ENCODE peak calls at places on chromosomes 3 and 15, in five cellular contexts. S is fibroblast of mammary gland, C is astrocyte of the spinal cord, U is choroid plexus epithelial cell, F is brain microvascular endothelial cell. Z is an unnamed sample.

GRCh38 chr3:129485681-129486056 is 42.8 kb upstream of the RHO start:
- DNase-seq in S (peak; percentile 100), C (peak; percentile 90), U (peak; percentile 98), F (peak; percentile 77), Z (peak; percentile 99)

GRCh38 chr15:56964182-56964581 is 45.7 kb downstream of the TCF12 start:
- DNase-seq in S (peak; percentile 28), C (peak; percentile 30), U (peak; percentile 75), F (peak; percentile 29), Z (no peak)

GRCh38 chr15:96324900-96325299 is 5.6 kb upstream of the NR2F2 start:
- DNase-seq in S (peak; percentile 25), C (no peak), U (peak; percentile 22), F (no peak), Z (no peak)

GRCh38 chr3:117997201-117998049 is 1037.2 kb downstream of the IGSF11 start:
- DNase-seq in S (peak; percentile 76), C (peak; percentile 85), U (peak; percentile 87), F (peak; percentile 59), Z (peak; percentile 80)

GRCh38 chr3:140205598-140205997 is 270.6 kb downstream of the CLSTN2 start:
- DNase-seq in S (no peak), C (no peak), U (no peak), F (no peak), Z (no peak)

GRCh38 chr15:81016253-81017068 is 15.7 kb downstream of the TLNRD1 start:
- DNase-seq in S (peak; percentile 59), C (no peak), U (peak; percentile 6), F (no peak), Z (peak; percentile 42)

GRCh38 chr3:42056840-42057239 is 34.3 kb upstream of the TRAK1 start:
- DNase-seq in S (no peak), C (no peak), U (no peak), F (no peak), Z (no peak)

GRCh38 chr3:147038456-147038855 is 367.9 kb downstream of the ZIC4 start:
- DNase-seq in S (peak; percentile 25), C (peak; percentile 34), U (peak; percentile 46), F (no peak), Z (peak; percentile 42)

GRCh38 chr3:141052570-141053069 is 1.5 kb downstream of the SPSB4 start:
- DNase-seq in S (no peak), C (no peak), U (no peak), F (no peak), Z (no peak)

GRCh38 chr15:41946970-41947369 is 25.4 kb downstream of the EHD4 start:
- DNase-seq in S (no peak), C (no peak), U (no peak), F (no peak), Z (no peak)

GRCh38 chr3:154324919-154325318 is 632 bp upstream of the DHX36 start:
- DNase-seq in S (peak; percentile 41), C (no peak), U (peak; percentile 62), F (no peak), Z (no peak)
- H3K4me3 ChIP-seq in S (peak overlapping the region; percentile 96), C (peak overlapping the region; percentile 64), U (peak overlapping the region; percentile 88), F (peak overlapping the region; percentile 83), Z (peak overlapping the region; percentile 83)

GRCh38 chr3:149576071-149576564 is 81.7 kb downstream of the WWTR1 start:
- DNase-seq in S (peak; percentile 99), C (peak; percentile 98), U (peak; percentile 90), F (peak; percentile 92), Z (peak; percentile 98)
- TF ChIP-seq CTCF in S (no peak), C (no peak), U (no peak), F (no peak), Z (no peak)

GRCh38 chr3:11717301-11717700 is 73.6 kb upstream of the VGLL4 start:
- DNase-seq in S (no peak), C (peak; percentile 28), U (peak; percentile 35), F (peak; percentile 11), Z (peak; percentile 57)

GRCh38 chr3:11719406-11720219 is 75.9 kb upstream of the VGLL4 start:
- DNase-seq in S (no peak), C (peak; percentile 13), U (peak; percentile 71), F (peak; percentile 12), Z (peak; percentile 48)

GRCh38 chr3:11717768-11718581 is 74.3 kb upstream of the VGLL4 start:
- DNase-seq in S (peak; percentile 40), C (peak; percentile 58), U (peak; percentile 67), F (peak; percentile 35), Z (peak; percentile 69)

GRCh38 chr3:11718582-11719405 is 75.1 kb upstream of the VGLL4 start:
- DNase-seq in S (peak; percentile 58), C (peak; percentile 65), U (peak; percentile 66), F (peak; percentile 49), Z (peak; percentile 57)

GRCh38 chr3:11716576-11717250 is 73.0 kb upstream of the VGLL4 start:
- DNase-seq in S (no peak), C (peak; percentile 7), U (peak; percentile 40), F (no peak), Z (peak; percentile 22)
- H3K4me3 ChIP-seq in S (no peak overlapping the region), C (no peak overlapping the region), U (no peak overlapping the region), F (no peak overlapping the region), Z (no peak overlapping the region)

DNA sequence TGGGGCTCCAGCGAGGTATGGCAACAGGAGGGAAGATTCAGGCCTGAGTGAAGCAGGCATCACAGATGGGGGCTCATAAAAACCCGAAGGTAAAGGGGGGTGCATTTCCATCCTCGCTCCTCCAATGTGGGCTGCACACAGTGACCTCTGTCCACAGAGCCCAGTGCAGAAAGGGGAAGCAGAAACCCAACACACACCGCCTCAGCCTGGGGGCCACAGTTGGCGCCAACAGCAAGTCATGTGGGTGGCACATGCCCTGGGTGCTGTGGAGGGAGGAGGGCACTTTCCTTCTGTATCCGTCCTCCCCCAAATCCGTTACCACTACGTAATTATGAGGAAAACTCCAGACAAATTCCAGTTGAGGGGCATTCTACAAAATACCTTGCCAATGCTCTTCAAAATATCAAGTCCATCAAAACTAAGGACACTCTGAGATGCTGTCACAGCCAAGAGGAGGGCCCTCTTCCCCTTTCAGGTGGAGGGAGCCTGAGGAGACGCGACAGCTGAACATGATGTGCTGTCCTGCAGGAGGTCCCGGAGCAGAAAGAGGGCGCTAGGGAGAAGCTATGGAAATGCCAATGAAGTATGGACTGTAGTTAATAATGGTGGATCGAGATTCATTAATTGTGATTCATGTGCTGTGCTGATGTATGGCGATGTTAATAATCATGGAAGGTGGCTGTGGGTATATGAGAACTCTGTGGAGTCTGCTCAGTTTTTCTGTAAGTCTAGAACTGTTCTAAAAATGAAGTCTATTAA is 16.4 kb downstream of the APBA2 start:
- DNase-seq in S (no peak), C (no peak), U (no peak), F (no peak), Z (no peak)
- TF ChIP-seq CTCF in S (peak; percentile 13), C (no peak), U (peak; percentile 38), F (peak; percentile 55), Z (peak; percentile 9)

GRCh38 chr15:70526221-70526973 is 237.0 kb downstream of the UACA start:
- DNase-seq in S (peak; percentile 87), C (peak; percentile 72), U (peak; percentile 75), F (peak; percentile 89), Z (peak; percentile 48)

GRCh38 chr15:70525551-70525950 is 237.8 kb downstream of the UACA start:
- DNase-seq in S (no peak), C (no peak), U (no peak), F (no peak), Z (no peak)

GRCh38 chr15:70528816-70529215 is 234.5 kb downstream of the UACA start:
- DNase-seq in S (no peak), C (no peak), U (no peak), F (no peak), Z (no peak)

GRCh38 chr15:70528270-70528706 is 235.1 kb downstream of the UACA start:
- DNase-seq in S (no peak), C (peak; percentile 46), U (peak; percentile 79), F (peak; percentile 72), Z (no peak)

DNA sequence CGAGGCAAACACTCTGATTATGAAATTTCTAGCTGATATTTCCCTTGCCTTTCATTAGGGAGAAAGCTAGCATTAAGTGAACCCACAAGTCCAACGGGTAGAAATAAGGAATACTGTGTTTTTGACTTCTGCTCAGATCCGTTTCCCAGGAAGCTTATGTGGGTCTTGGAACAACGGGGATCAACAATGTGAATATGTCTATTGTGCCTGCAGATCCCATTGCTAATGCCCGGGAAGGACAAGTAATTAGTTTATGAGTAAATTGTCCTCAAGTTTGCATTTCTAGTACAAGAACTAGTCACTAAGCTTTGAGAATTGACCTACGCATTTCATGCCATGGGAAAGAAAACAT is 236.4 kb downstream of the UACA start:
- DNase-seq in S (no peak), C (no peak), U (no peak), F (no peak), Z (no peak)
- H3K4me3 ChIP-seq in S (no peak overlapping the region), C (no peak overlapping the region), U (peak overlapping the region; percentile 35), F (peak overlapping the region; percentile 39), Z (peak overlapping the region; percentile 2)

GRCh38 chr3:17687585-17687984 is 54.8 kb downstream of the TBC1D5 start:
- DNase-seq in S (no peak), C (no peak), U (no peak), F (no peak), Z (no peak)

DNA sequence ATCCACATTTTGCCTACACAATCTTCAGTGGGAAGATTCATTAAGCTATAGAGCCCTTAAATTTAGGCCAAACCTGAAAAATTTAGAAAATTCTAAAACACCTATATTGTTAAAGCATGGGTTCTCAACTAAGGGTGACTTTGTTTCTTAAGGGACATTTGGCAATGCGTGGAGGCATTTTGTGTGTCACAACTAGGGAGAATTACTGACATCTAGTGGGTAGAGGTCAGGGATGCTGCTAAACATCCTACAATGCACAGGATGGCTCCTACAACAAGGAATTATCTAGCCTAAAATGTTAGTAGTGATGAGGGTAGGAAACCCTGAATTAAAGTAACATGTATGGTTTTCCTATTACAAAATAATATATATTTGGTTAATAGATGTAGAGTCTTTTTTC is 55.8 kb downstream of the TBC1D5 start:
- DNase-seq in S (peak; percentile 21), C (no peak), U (peak; percentile 12), F (no peak), Z (peak; percentile 22)
- TF ChIP-seq CTCF in S (peak; percentile 15), C (no peak), U (peak; percentile 2), F (peak; percentile 19), Z (peak; percentile 27)

GRCh38 chr3:59115355-59116136 is 65.7 kb upstream of the CFAP20DC start:
- DNase-seq in S (peak; percentile 14), C (no peak), U (no peak), F (no peak), Z (peak; percentile 8)

GRCh38 chr3:59118928-59119327 is 69.1 kb upstream of the CFAP20DC start:
- DNase-seq in S (no peak), C (no peak), U (no peak), F (no peak), Z (no peak)

GRCh38 chr3:59117378-59117777 is 67.6 kb upstream of the CFAP20DC start:
- DNase-seq in S (no peak), C (no peak), U (no peak), F (no peak), Z (no peak)

GRCh38 chr3:59121346-59122144 is 71.7 kb upstream of the CFAP20DC start:
- DNase-seq in S (no peak), C (no peak), U (no peak), F (no peak), Z (no peak)

GRCh38 chr3:59116138-59116537 is 66.3 kb upstream of the CFAP20DC start:
- DNase-seq in S (no peak), C (no peak), U (no peak), F (no peak), Z (no peak)
- H3K4me3 ChIP-seq in S (no peak overlapping the region), C (no peak overlapping the region), U (no peak overlapping the region), F (no peak overlapping the region), Z (no peak overlapping the region)

DNA sequence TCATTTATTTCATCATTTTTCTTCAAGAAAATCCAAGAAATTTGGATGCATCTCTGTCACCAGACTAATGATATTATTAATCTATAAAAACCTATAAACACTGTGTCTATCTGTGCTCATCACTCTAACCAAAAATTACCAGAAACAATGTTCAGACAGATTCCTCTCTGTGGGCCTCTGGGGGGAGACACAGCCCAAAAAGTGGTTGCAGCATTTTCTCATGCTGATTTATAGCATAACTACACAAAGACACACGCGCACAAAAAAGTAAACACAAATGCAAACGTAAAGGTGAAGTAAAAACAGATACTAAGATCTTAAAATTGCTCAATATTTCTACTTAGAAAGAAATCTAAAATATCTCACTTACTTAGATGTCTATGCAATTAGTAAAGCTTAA is 976.0 kb downstream of the GBE1 start:
- DNase-seq in S (no peak), C (no peak), U (peak; percentile 47), F (no peak), Z (no peak)
- TF ChIP-seq CTCF in S (no peak), C (peak; percentile 16), U (peak; percentile 65), F (peak; percentile 50), Z (no peak)

Z was measured in cardiac fibroblast.